ENCODE peak calls at places on chromosome 13, in eight cellular contexts. B is OCI-LY7, R is heart left ventricle, K is astrocyte, A is esophagus muscularis mucosa, D is aorta, J is ascending aorta, Y is fibroblast of lung. C is an unnamed sample. For H3K9me3, the result is how much of the 10 kb centered on the place peaks cover.

GRCh38 chr13:22143671-22144070 is 472.8 kb downstream of the FGF9 start:
- DNase-seq in Y (no peak), D (no peak), A (no peak), J (no peak), B (no peak), R (no peak), K (no peak), C (no peak)

GRCh38 chr13:39527961-39528720 is 74.9 kb downstream of the LHFPL6 start:
- DNase-seq in K (peak), B (no peak), D (peak), Y (peak), A (no peak), J (peak), R (no peak), C (peak)

GRCh38 chr13:113393226-113393571 is 29.3 kb upstream of the GRTP1 start:
- DNase-seq in B (peak), K (no peak), A (no peak), R (peak), D (peak), Y (no peak), J (peak), C (no peak)

GRCh38 chr13:99981115-99982020 is at the start of gene ZIC2:
- DNase-seq in A (no peak), J (peak), K (peak), B (no peak), Y (peak), R (peak), D (no peak), C (no peak)

GRCh38 chr13:66528903-66529576 is 701.1 kb downstream of the PCDH9 start:
- DNase-seq in R (no peak), B (no peak), J (no peak), D (no peak), A (no peak), K (peak), Y (peak), C (no peak)

GRCh38 chr13:89784161-89784809 is 1563.2 kb upstream of the MIR17HG start:
- DNase-seq in A (no peak), D (no peak), B (no peak), J (no peak), R (no peak), Y (no peak), K (no peak), C (no peak)

GRCh38 chr13:113548778-113549621 is 35.6 kb upstream of the TFDP1 start:
- DNase-seq in R (peak), D (peak), K (no peak), J (peak), Y (no peak), A (no peak), B (no peak), C (no peak)

GRCh38 chr13:73765651-73766384 is 368.4 kb downstream of the KLF12 start:
- DNase-seq in D (peak), J (peak), R (peak), B (peak), A (no peak), Y (peak), K (peak), C (no peak)

GRCh38 chr13:26897706-26898550 is 137.3 kb upstream of the GPR12 start:
- DNase-seq in D (no peak), J (no peak), Y (no peak), B (no peak), R (no peak), A (no peak), K (no peak), C (no peak)

GRCh38 chr13:45823583-45823982 is 28.0 kb downstream of the SIAH3 start:
- DNase-seq in Y (no peak), J (peak), R (no peak), D (no peak), A (no peak), K (no peak), B (no peak), C (no peak)

GRCh38 chr13:67341406-67341805 is 111.3 kb upstream of the PCDH9 start:
- DNase-seq in R (no peak), D (no peak), A (no peak), B (no peak), K (no peak), Y (no peak), J (no peak), C (no peak)

GRCh38 chr13:37406031-37406430 is 192.5 kb downstream of the POSTN start:
- DNase-seq in K (no peak), D (no peak), R (no peak), A (no peak), Y (no peak), B (no peak), J (no peak), C (no peak)

GRCh38 chr13:51760592-51760991 is 43.4 kb downstream of the DHRS12 start:
- DNase-seq in R (no peak), D (peak), A (no peak), B (no peak), K (peak), Y (peak), J (peak), C (no peak)

GRCh38 chr13:105778196-105778595 is 757.3 kb downstream of the EFNB2 start:
- DNase-seq in K (peak), D (no peak), J (no peak), Y (peak), R (no peak), B (no peak), A (no peak), C (no peak)

GRCh38 chr13:107348471-107348870 is 780.5 kb upstream of the ARGLU1 start:
- DNase-seq in K (no peak), Y (no peak), J (no peak), D (no peak), B (no peak), A (no peak), R (no peak), C (no peak)

GRCh38 chr13:94352057-94352456 is 127.4 kb downstream of the DCT start:
- DNase-seq in A (peak), D (no peak), R (no peak), Y (peak), K (peak), B (no peak), J (no peak), C (no peak)

GRCh38 chr13:76848596-76848995 is 37.6 kb downstream of the KCTD12 start:
- DNase-seq in D (no peak), Y (no peak), K (no peak), B (no peak), R (no peak), J (peak), A (no peak), C (no peak)

GRCh38 chr13:43388282-43389034 is 365.1 kb downstream of the DNAJC15 start:
- DNase-seq in K (no peak), B (no peak), D (no peak), R (no peak), A (no peak), Y (no peak), J (no peak), C (no peak)

GRCh38 chr13:44219808-44220544 is 153.6 kb upstream of the SERP2 start:
- DNase-seq in R (no peak), A (no peak), K (peak), Y (peak), D (no peak), J (no peak), B (no peak), C (peak)

DNA sequence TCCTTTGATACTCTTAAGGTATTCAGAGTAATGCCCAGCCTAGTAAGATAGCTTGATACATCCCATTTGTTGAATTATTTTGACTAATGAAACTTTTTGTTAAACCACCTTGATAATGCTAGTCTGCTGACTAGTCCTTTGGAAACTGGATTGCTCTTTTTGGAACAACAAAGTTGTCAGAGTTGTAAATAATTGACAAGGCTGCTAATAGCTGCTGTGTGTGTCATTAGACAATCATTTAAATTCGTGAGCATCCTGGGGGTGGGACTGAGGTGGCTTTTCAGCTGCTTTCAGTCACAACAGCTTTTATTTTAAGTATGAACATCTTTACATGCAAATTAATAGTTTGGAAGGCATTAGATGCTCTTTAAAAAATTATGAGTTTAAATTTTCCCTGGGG is 153.5 kb downstream of the HS6ST3 start:
- DNase-seq in J (no peak), B (no peak), R (no peak), D (no peak), A (no peak), Y (no peak), K (no peak), C (no peak)
- H3K9me3 ChIP-seq in J (under half), B (under half), R (under half), D (under half), A (under half), Y (under half), K (under half), C (under half)

DNA sequence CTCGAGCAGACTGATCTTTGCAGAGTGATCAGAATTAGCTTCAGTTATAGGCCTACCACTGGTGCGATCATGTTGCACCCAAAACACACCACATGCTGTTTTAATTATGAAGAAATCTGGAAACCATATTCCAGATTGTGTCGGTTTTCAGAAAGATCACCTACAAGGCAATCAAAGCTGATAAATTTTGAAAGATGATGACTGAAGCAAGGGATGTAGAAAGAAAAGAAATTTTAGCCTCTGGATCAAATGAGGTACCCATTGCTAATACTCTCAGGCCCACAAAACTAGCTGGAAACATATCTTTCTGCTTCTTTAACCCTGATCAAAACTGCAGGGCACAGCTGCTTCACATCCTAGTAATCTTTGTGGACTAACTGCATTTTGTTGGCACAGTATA is 150.8 kb downstream of the RGCC start:
- DNase-seq in D (no peak), K (no peak), J (no peak), R (no peak), A (no peak), Y (no peak), B (no peak), C (no peak)
- H3K4me3 ChIP-seq in D (no peak), K (no peak), J (no peak), R (no peak), A (no peak), Y (no peak), B (no peak), C (no peak)

DNA sequence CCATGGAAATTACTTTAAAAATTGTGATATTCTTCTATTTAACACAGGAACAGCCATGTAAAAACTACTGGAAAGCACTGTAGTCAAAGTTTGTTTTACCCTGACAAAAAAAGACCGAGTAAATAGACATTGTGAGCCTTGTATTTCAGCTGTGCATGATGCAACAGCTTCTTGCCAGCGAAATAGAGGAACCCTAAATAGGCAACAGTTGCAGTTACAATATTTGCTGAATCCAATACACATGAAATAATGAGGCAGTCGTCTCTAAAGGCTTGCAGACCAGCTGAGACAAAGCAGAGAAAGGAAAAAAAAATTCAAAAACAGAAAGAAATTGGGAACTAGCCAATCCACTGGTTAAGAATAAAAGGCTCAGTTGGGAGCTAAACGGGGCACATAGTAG is 1001.1 kb downstream of the OLFM4 start:
- DNase-seq in B (no peak), K (no peak), A (no peak), D (no peak), R (no peak), J (no peak), Y (no peak), C (no peak)
- H3K27ac ChIP-seq in B (no peak), K (peak), A (no peak), D (no peak), R (no peak), J (no peak), Y (no peak), C (no peak)

GRCh38 chr13:48068036-48068435 is 26.9 kb downstream of the MED4 start:
- DNase-seq in B (no peak), D (no peak), A (no peak), J (no peak), Y (no peak), K (no peak), R (no peak), C (no peak)
- H3K9me3 ChIP-seq in B (under half), D (under half), A (under half), J (under half), Y (under half), K (under half), R (under half), C (under half)

DNA sequence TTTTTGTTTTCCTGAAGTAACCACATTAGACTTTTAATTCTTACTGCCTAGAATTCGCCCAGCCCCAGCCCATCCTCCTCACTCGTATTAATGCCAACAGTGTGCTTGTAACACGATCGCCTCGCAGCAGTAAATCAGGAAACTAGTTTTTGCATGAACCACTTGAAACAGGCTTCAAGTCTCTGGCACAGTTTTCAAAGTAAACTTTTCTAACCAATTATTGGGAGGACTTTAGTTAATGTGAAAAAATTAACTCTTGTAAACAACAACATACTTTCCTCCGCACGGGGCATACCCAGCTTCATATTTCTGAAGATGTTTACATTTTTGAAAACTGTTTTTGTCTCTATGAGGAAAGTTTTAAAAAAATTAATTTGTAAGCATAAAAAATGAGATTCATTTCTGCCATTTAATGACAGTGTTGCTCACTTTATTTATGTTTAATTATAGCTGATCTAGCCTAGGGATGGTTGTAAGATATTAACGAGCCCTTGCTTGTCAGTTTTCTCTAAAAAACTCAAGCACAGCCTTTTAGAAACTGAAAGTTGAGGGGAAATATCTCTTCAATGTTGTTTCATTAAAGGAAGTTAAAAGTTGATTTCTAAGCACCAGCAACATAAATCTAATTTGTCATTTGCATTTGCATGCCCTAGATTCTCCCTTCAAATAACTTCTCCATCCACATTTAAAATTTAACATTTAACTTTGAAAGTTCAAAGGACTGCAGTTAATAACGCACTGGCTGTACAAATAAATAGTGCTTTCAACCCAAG is 39.4 kb downstream of the TNFRSF19 start:
- DNase-seq in D (no peak), B (no peak), K (peak), A (no peak), J (no peak), R (no peak), Y (peak), C (peak)
- H3K4me3 ChIP-seq in D (no peak), B (no peak), K (no peak), A (peak), J (peak), R (peak), Y (peak), C (no peak)

GRCh38 chr13:97191615-97192014 is 30.5 kb upstream of the MBNL2 start:
- DNase-seq in D (no peak), J (no peak), K (no peak), B (no peak), A (no peak), Y (no peak), R (no peak), C (no peak)

GRCh38 chr13:97192166-97192565 is 30.0 kb upstream of the MBNL2 start:
- DNase-seq in R (no peak), A (no peak), D (no peak), Y (no peak), B (no peak), J (no peak), K (no peak), C (no peak)

GRCh38 chr13:97193577-97193976 is 28.6 kb upstream of the MBNL2 start:
- DNase-seq in A (no peak), D (no peak), J (no peak), B (no peak), Y (no peak), R (no peak), K (no peak), C (no peak)

GRCh38 chr13:97189943-97190342 is 32.2 kb upstream of the MBNL2 start:
- DNase-seq in J (no peak), D (no peak), A (no peak), Y (no peak), B (no peak), K (no peak), R (no peak), C (no peak)

GRCh38 chr13:97191143-97191542 is 31.0 kb upstream of the MBNL2 start:
- DNase-seq in R (no peak), J (no peak), B (no peak), D (no peak), K (no peak), A (no peak), Y (no peak), C (no peak)
- H3K27ac ChIP-seq in R (no peak), J (no peak), B (no peak), D (no peak), K (no peak), A (no peak), Y (no peak), C (no peak)

C was measured in AG04450.